ENCODE peak calls at places on chromosomes 2 and 18, in ten cellular contexts. E, T, F, X, Y, H, S, V, A and Z are unnamed samples.

GRCh38 chr2:144835634-144836351 is 315.9 kb upstream of the ZEB2 start:
- DNase-seq in E (no peak), T (no peak), F (no peak), X (no peak), Y (no peak), H (no peak), S (no peak), V (peak), A (no peak), Z (no peak)

GRCh38 chr18:48356909-48357631 is 52.1 kb downstream of the ZBTB7C start:
- DNase-seq in E (no peak), T (no peak), F (no peak), X (no peak), Y (no peak), H (peak), S (no peak), V (no peak), A (no peak), Z (no peak)

GRCh38 chr2:160308915-160309314 is 108.8 kb upstream of the ITGB6 start:
- DNase-seq in E (no peak), T (no peak), F (no peak), X (no peak), Y (no peak), H (no peak), S (no peak), V (peak), A (no peak), Z (no peak)

GRCh38 chr2:64455545-64455944 is 1.6 kb downstream of the LGALSL start:
- DNase-seq in E (no peak), T (no peak), F (no peak), X (no peak), Y (no peak), H (no peak), S (no peak), V (no peak), A (no peak), Z (no peak)

GRCh38 chr2:46925444-46926351 is 10.1 kb upstream of the MCFD2 start:
- DNase-seq in E (no peak), T (no peak), F (no peak), X (no peak), Y (no peak), H (no peak), S (no peak), V (no peak), A (no peak), Z (no peak)

GRCh38 chr2:204108301-204108700 is 171.7 kb downstream of the ICOS start:
- DNase-seq in E (no peak), T (peak), F (peak), X (peak), Y (no peak), H (no peak), S (peak), V (peak), A (no peak), Z (no peak)

GRCh38 chr2:18987592-18988073 is 370.8 kb downstream of the OSR1 start:
- DNase-seq in E (no peak), T (no peak), F (peak), X (no peak), Y (no peak), H (peak), S (peak), V (peak), A (peak), Z (peak)

GRCh38 chr2:128411431-128411830 is 92.8 kb upstream of the HS6ST1 start:
- DNase-seq in E (no peak), T (no peak), F (no peak), X (no peak), Y (no peak), H (no peak), S (no peak), V (no peak), A (no peak), Z (no peak)

GRCh38 chr2:237326250-237327171 is 87.5 kb downstream of the COL6A3 start:
- DNase-seq in E (no peak), T (no peak), F (no peak), X (no peak), Y (no peak), H (no peak), S (no peak), V (no peak), A (peak), Z (no peak)

GRCh38 chr2:176554107-176555048 is 285.1 kb downstream of the MTX2 start:
- DNase-seq in E (no peak), T (peak), F (peak), X (peak), Y (no peak), H (peak), S (peak), V (peak), A (peak), Z (no peak)

GRCh38 chr2:144452169-144453038 is 67.5 kb downstream of the ZEB2 start:
- DNase-seq in E (no peak), T (no peak), F (no peak), X (peak), Y (no peak), H (no peak), S (no peak), V (peak), A (no peak), Z (no peak)

GRCh38 chr2:142857247-142858154 is 20.0 kb upstream of the KYNU start:
- DNase-seq in E (no peak), T (no peak), F (no peak), X (no peak), Y (no peak), H (no peak), S (no peak), V (no peak), A (no peak), Z (no peak)

GRCh38 chr2:231930601-231931281 is 4.5 kb upstream of the NPPC start:
- DNase-seq in E (no peak), T (no peak), F (peak), X (no peak), Y (no peak), H (no peak), S (peak), V (no peak), A (no peak), Z (no peak)

GRCh38 chr2:153416071-153416470 is 62.5 kb downstream of the RPRM start:
- DNase-seq in E (no peak), T (no peak), F (no peak), X (no peak), Y (no peak), H (no peak), S (no peak), V (no peak), A (no peak), Z (no peak)

GRCh38 chr2:165874445-165875039 is 79.0 kb downstream of the TTC21B start:
- DNase-seq in E (no peak), T (peak), F (no peak), X (peak), Y (no peak), H (no peak), S (no peak), V (peak), A (peak), Z (no peak)

GRCh38 chr2:234980476-234981187 is 28.8 kb downstream of the SH3BP4 start:
- DNase-seq in E (no peak), T (no peak), F (no peak), X (no peak), Y (no peak), H (peak), S (no peak), V (peak), A (no peak), Z (no peak)

GRCh38 chr2:148515976-148516375 is 128.6 kb upstream of the EPC2 start:
- DNase-seq in E (no peak), T (no peak), F (no peak), X (no peak), Y (no peak), H (no peak), S (no peak), V (no peak), A (peak), Z (no peak)

GRCh38 chr18:45951021-45951714 is 16.0 kb downstream of the EPG5 start:
- DNase-seq in E (no peak), T (no peak), F (no peak), X (no peak), Y (no peak), H (no peak), S (no peak), V (peak), A (peak), Z (no peak)

GRCh38 chr2:191565647-191566198 is 112.2 kb upstream of the NABP1 start:
- DNase-seq in E (no peak), T (no peak), F (no peak), X (no peak), Y (no peak), H (no peak), S (no peak), V (no peak), A (no peak), Z (no peak)

GRCh38 chr18:31498450-31499156 is 626 bp downstream of the DSG2 start:
- DNase-seq in E (no peak), T (no peak), F (peak), X (peak), Y (no peak), H (peak), S (no peak), V (no peak), A (no peak), Z (peak)

GRCh38 chr2:181586569-181587076 is 70.3 kb downstream of the CERKL start:
- DNase-seq in E (no peak), T (peak), F (no peak), X (peak), Y (no peak), H (no peak), S (no peak), V (no peak), A (no peak), Z (no peak)

GRCh38 chr2:109333414-109334194 is 204.6 kb downstream of the SH3RF3 start:
- DNase-seq in E (no peak), T (no peak), F (no peak), X (peak), Y (no peak), H (no peak), S (no peak), V (peak), A (no peak), Z (no peak)

GRCh38 chr2:71358931-71359671 is 27.5 kb downstream of the ZNF638 start:
- DNase-seq in E (peak), T (no peak), F (no peak), X (no peak), Y (no peak), H (no peak), S (no peak), V (peak), A (peak), Z (no peak)

GRCh38 chr2:41414486-41415230 is 633.2 kb upstream of the PKDCC start:
- DNase-seq in E (no peak), T (peak), F (no peak), X (peak), Y (no peak), H (no peak), S (no peak), V (peak), A (no peak), Z (no peak)

GRCh38 chr2:129396980-129397599 is 582.4 kb upstream of the RAB6C start:
- DNase-seq in E (no peak), T (no peak), F (no peak), X (peak), Y (no peak), H (peak), S (peak), V (peak), A (no peak), Z (no peak)

GRCh38 chr18:12702221-12703095 is at the start of the genes CEP76 and PSMG2:
- DNase-seq in E (peak), T (peak), F (peak), X (peak), Y (peak), H (peak), S (peak), V (peak), A (peak), Z (peak)

GRCh38 chr2:160207804-160208661 is 8.0 kb upstream of the ITGB6 start:
- DNase-seq in E (no peak), T (no peak), F (peak), X (peak), Y (no peak), H (peak), S (peak), V (peak), A (peak), Z (peak)

GRCh38 chr2:216845426-216845825 is 14.4 kb downstream of the TNP1 start:
- DNase-seq in E (no peak), T (no peak), F (no peak), X (no peak), Y (no peak), H (no peak), S (no peak), V (no peak), A (no peak), Z (no peak)